ENCODE peak calls at places on chromosomes 5 and 9, in seven cellular contexts. H is uterus; N is CD8-positive, alpha-beta T cell; U is PC-3; W is fibroblast of the aortic adventitia; O is foreskin fibroblast; S is fibroblast of lung. L is an unnamed sample.

GRCh38 chr9:107387401-107387800 is 102.2 kb downstream of the KLF4 start:
- DNase-seq in H (peak; percentile 62), N (no peak), U (no peak), W (no peak), O (no peak), S (no peak), L (no peak)

GRCh38 chr5:113232246-113232645 is 202.5 kb downstream of the TSSK1B start:
- DNase-seq in H (no peak), N (no peak), U (peak; percentile 32), W (peak; percentile 75), O (no peak), S (peak; percentile 70), L (no peak)

GRCh38 chr5:154647760-154648143 is 107.4 kb upstream of the LARP1 start:
- DNase-seq in H (no peak), N (no peak), U (no peak), W (no peak), O (no peak), S (no peak), L (no peak)

GRCh38 chr9:3506164-3506563 is 19.6 kb downstream of the RFX3 start:
- DNase-seq in H (no peak), N (no peak), U (no peak), W (no peak), O (no peak), S (no peak), L (no peak)

GRCh38 chr9:109320734-109321448 is at the start of gene EPB41L4B:
- DNase-seq in H (peak; percentile 75), N (peak; percentile 85), U (peak; percentile 88), W (peak; percentile 66), O (peak; percentile 59), S (peak; percentile 75), L (peak; percentile 78)

GRCh38 chr5:146111409-146111808 is 6.0 kb upstream of the PLAC8L1 start:
- DNase-seq in H (no peak), N (no peak), U (no peak), W (no peak), O (no peak), S (no peak), L (no peak)

GRCh38 chr5:34474573-34475021 is 181.5 kb upstream of the RAI14 start:
- DNase-seq in H (no peak), N (no peak), U (peak; percentile 73), W (peak; percentile 81), O (peak; percentile 37), S (peak; percentile 42), L (peak; percentile 58)

GRCh38 chr9:99416007-99416406 is 193.9 kb downstream of the SEC61B start:
- DNase-seq in H (no peak), N (no peak), U (peak; percentile 13), W (peak; percentile 45), O (peak; percentile 68), S (peak; percentile 32), L (peak; percentile 16)

GRCh38 chr5:136159457-136159856 is 26.8 kb downstream of the SMAD5 start:
- DNase-seq in H (no peak), N (no peak), U (no peak), W (peak; percentile 64), O (no peak), S (peak; percentile 75), L (peak; percentile 16)

GRCh38 chr5:136036991-136037705 is 8.4 kb downstream of the TGFBI start:
- DNase-seq in H (no peak), N (peak; percentile 14), U (peak; percentile 89), W (no peak), O (peak; percentile 81), S (peak; percentile 95), L (peak; percentile 91)

GRCh38 chr5:102536323-102536928 is 37.6 kb upstream of the SLCO6A1 start:
- DNase-seq in H (no peak), N (no peak), U (peak; percentile 63), W (peak; percentile 42), O (no peak), S (no peak), L (peak; percentile 36)

GRCh38 chr5:41722359-41722950 is 147.8 kb downstream of the OXCT1 start:
- DNase-seq in H (no peak), N (no peak), U (peak; percentile 30), W (peak; percentile 36), O (no peak), S (peak; percentile 19), L (peak; percentile 9)
- TF ChIP-seq CTCF in H (no peak), N (no peak), U (peak; percentile 50), W (peak; percentile 22), O (no peak), S (no peak), L (peak; percentile 28)

DNA sequence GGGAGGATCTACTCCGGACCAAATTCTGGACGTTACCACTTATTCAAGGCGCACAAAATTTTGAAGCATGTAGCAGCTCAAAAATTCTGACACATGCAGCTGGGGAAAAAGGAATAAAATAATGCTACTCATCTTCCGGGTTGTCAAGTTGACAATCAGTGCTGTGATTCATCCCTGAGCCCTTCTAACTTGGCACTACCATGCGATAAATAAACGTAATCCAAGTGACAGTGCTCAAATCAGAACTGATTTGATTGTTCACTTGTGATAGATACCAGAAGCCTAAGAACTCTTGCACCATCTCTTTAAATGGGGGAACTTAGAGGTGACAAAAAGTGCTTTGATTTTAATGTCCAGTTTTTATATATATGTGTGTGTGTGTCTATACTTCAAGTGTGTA is 230.2 kb upstream of the TLE4 start:
- DNase-seq in H (no peak), N (no peak), U (peak; percentile 31), W (no peak), O (no peak), S (no peak), L (no peak)
- H3K4me3 ChIP-seq in H (no peak overlapping the region), N (no peak overlapping the region), U (no peak overlapping the region), W (no peak overlapping the region), O (no peak overlapping the region), S (no peak overlapping the region), L (no peak overlapping the region)

GRCh38 chr9:124840300-124840833 is 12.9 kb upstream of the WDR38 start:
- DNase-seq in H (no peak), N (no peak), U (no peak), W (no peak), O (no peak), S (no peak), L (no peak)

GRCh38 chr9:124841422-124841821 is 11.8 kb upstream of the WDR38 start:
- DNase-seq in H (no peak), N (no peak), U (no peak), W (no peak), O (no peak), S (no peak), L (no peak)

GRCh38 chr9:124843635-124844034 is 9.6 kb upstream of the WDR38 start:
- DNase-seq in H (no peak), N (no peak), U (no peak), W (no peak), O (no peak), S (no peak), L (peak; percentile 69)

GRCh38 chr9:124844291-124844690 is 9.0 kb upstream of the WDR38 start:
- DNase-seq in H (no peak), N (no peak), U (no peak), W (no peak), O (no peak), S (no peak), L (no peak)

GRCh38 chr9:124839612-124840299 is 13.5 kb upstream of the WDR38 start:
- DNase-seq in H (no peak), N (no peak), U (peak; percentile 31), W (peak; percentile 36), O (no peak), S (no peak), L (no peak)
- TF ChIP-seq CTCF in H (no peak), N (peak; percentile 28), U (peak; percentile 47), W (peak; percentile 66), O (peak; percentile 58), S (peak; percentile 42), L (peak; percentile 71)

GRCh38 chr9:126325779-126326178 is 850 bp upstream of the MVB12B start:
- DNase-seq in H (no peak), N (no peak), U (no peak), W (no peak), O (no peak), S (no peak), L (no peak)
- H3K4me3 ChIP-seq in H (peak overlapping the region; percentile 62), N (peak overlapping the region; percentile 44), U (peak overlapping the region; percentile 65), W (peak overlapping the region; percentile 64), O (peak overlapping the region; percentile 51), S (peak overlapping the region; percentile 41), L (no peak overlapping the region)